ENCODE peak calls at places on chromosomes 13 and 19, in nine cellular contexts. One of them, this sample, is unnamed.

GRCh38 chr13:83798731-83799130 is 83.5 kb downstream of the SLITRK1 start:
- DNase-seq in RPMI7951: no peak
- DNase-seq in tibial artery: no peak
- DNase-seq in progenitor cell of endocrine pancreas: no peak
- DNase-seq in astrocyte of the spinal cord: no peak
- DNase-seq in NCI-H1417: no peak
- DNase-seq in cardiac muscle cell: no peak
- DNase-seq in mammary epithelial cell: peak; percentile 2
- DNase-seq in astrocyte of the cerebellum: no peak
- DNase-seq in this sample: no peak

GRCh38 chr19:18833849-18834643 is 2.3 kb downstream of the UPF1 start:
- DNase-seq in NCI-H1417: peak; percentile 70
- DNase-seq in progenitor cell of endocrine pancreas: no peak
- DNase-seq in astrocyte of the cerebellum: no peak
- DNase-seq in mammary epithelial cell: no peak
- DNase-seq in RPMI7951: peak; percentile 11
- DNase-seq in cardiac muscle cell: no peak
- DNase-seq in astrocyte of the spinal cord: no peak
- DNase-seq in tibial artery: no peak
- DNase-seq in this sample: no peak

GRCh38 chr19:53091413-53091812 is 11.8 kb downstream of the ZNF160 start:
- DNase-seq in RPMI7951: no peak
- DNase-seq in astrocyte of the cerebellum: no peak
- DNase-seq in NCI-H1417: no peak
- DNase-seq in tibial artery: no peak
- DNase-seq in cardiac muscle cell: peak; percentile 44
- DNase-seq in astrocyte of the spinal cord: no peak
- DNase-seq in mammary epithelial cell: no peak
- DNase-seq in progenitor cell of endocrine pancreas: no peak
- DNase-seq in this sample: no peak

GRCh38 chr19:35744688-35745327 is 410 bp downstream of the U2AF1L4 start:
- DNase-seq in RPMI7951: peak; percentile 96
- DNase-seq in tibial artery: peak; percentile 98
- DNase-seq in astrocyte of the cerebellum: peak; percentile 90
- DNase-seq in mammary epithelial cell: peak; percentile 93
- DNase-seq in cardiac muscle cell: peak; percentile 99
- DNase-seq in astrocyte of the spinal cord: peak; percentile 97
- DNase-seq in NCI-H1417: peak; percentile 92
- DNase-seq in progenitor cell of endocrine pancreas: peak; percentile 88
- DNase-seq in this sample: peak; percentile 82

GRCh38 chr19:50557009-50557613 is 11.1 kb downstream of the LRRC4B start:
- DNase-seq in RPMI7951: no peak
- DNase-seq in cardiac muscle cell: no peak
- DNase-seq in tibial artery: no peak
- DNase-seq in progenitor cell of endocrine pancreas: no peak
- DNase-seq in NCI-H1417: no peak
- DNase-seq in mammary epithelial cell: no peak
- DNase-seq in astrocyte of the spinal cord: no peak
- DNase-seq in astrocyte of the cerebellum: no peak
- DNase-seq in this sample: no peak

GRCh38 chr19:10766681-10767201 is 48.9 kb downstream of the DNM2 start:
- DNase-seq in astrocyte of the spinal cord: peak; percentile 40
- DNase-seq in progenitor cell of endocrine pancreas: no peak
- DNase-seq in NCI-H1417: no peak
- DNase-seq in astrocyte of the cerebellum: no peak
- DNase-seq in tibial artery: no peak
- DNase-seq in cardiac muscle cell: no peak
- DNase-seq in RPMI7951: no peak
- DNase-seq in mammary epithelial cell: no peak
- DNase-seq in this sample: no peak

GRCh38 chr19:46367434-46367833 is 20.5 kb downstream of the PPP5C start:
- DNase-seq in progenitor cell of endocrine pancreas: no peak
- DNase-seq in cardiac muscle cell: no peak
- DNase-seq in RPMI7951: no peak
- DNase-seq in NCI-H1417: no peak
- DNase-seq in tibial artery: no peak
- DNase-seq in astrocyte of the cerebellum: no peak
- DNase-seq in astrocyte of the spinal cord: no peak
- DNase-seq in mammary epithelial cell: no peak
- DNase-seq in this sample: no peak

GRCh38 chr13:99083976-99084375 is 106.1 kb upstream of the DOCK9 start:
- DNase-seq in RPMI7951: no peak
- DNase-seq in cardiac muscle cell: no peak
- DNase-seq in tibial artery: no peak
- DNase-seq in astrocyte of the cerebellum: no peak
- DNase-seq in NCI-H1417: no peak
- DNase-seq in progenitor cell of endocrine pancreas: no peak
- DNase-seq in mammary epithelial cell: no peak
- DNase-seq in astrocyte of the spinal cord: no peak
- DNase-seq in this sample: no peak

GRCh38 chr19:51366999-51367564 is 894 bp upstream of the ETFB start:
- DNase-seq in cardiac muscle cell: peak; percentile 30
- DNase-seq in progenitor cell of endocrine pancreas: peak; percentile 27
- DNase-seq in astrocyte of the cerebellum: no peak
- DNase-seq in NCI-H1417: no peak
- DNase-seq in astrocyte of the spinal cord: no peak
- DNase-seq in RPMI7951: no peak
- DNase-seq in mammary epithelial cell: no peak
- DNase-seq in tibial artery: no peak
- DNase-seq in this sample: no peak

GRCh38 chr13:79246575-79246949 is 159.5 kb downstream of the RBM26 start:
- DNase-seq in RPMI7951: no peak
- DNase-seq in tibial artery: no peak
- DNase-seq in NCI-H1417: no peak
- DNase-seq in astrocyte of the cerebellum: no peak
- DNase-seq in cardiac muscle cell: no peak
- DNase-seq in mammary epithelial cell: no peak
- DNase-seq in progenitor cell of endocrine pancreas: no peak
- DNase-seq in astrocyte of the spinal cord: no peak
- DNase-seq in this sample: no peak

GRCh38 chr19:48818234-48818823 is 7.5 kb upstream of the BCAT2 start:
- DNase-seq in mammary epithelial cell: no peak
- DNase-seq in cardiac muscle cell: no peak
- DNase-seq in progenitor cell of endocrine pancreas: no peak
- DNase-seq in astrocyte of the spinal cord: no peak
- DNase-seq in tibial artery: no peak
- DNase-seq in astrocyte of the cerebellum: no peak
- DNase-seq in NCI-H1417: peak; percentile 95
- DNase-seq in RPMI7951: no peak
- DNase-seq in this sample: no peak

GRCh38 chr13:111326621-111326965 is 6.2 kb downstream of the TEX29 start:
- DNase-seq in RPMI7951: no peak
- DNase-seq in mammary epithelial cell: no peak
- DNase-seq in NCI-H1417: no peak
- DNase-seq in astrocyte of the cerebellum: no peak
- DNase-seq in progenitor cell of endocrine pancreas: no peak
- DNase-seq in cardiac muscle cell: no peak
- DNase-seq in tibial artery: no peak
- DNase-seq in astrocyte of the spinal cord: no peak
- DNase-seq in this sample: no peak

GRCh38 chr19:45171211-45171623 is 6.8 kb downstream of the TRAPPC6A start:
- DNase-seq in RPMI7951: no peak
- DNase-seq in mammary epithelial cell: no peak
- DNase-seq in tibial artery: no peak
- DNase-seq in cardiac muscle cell: no peak
- DNase-seq in progenitor cell of endocrine pancreas: no peak
- DNase-seq in astrocyte of the spinal cord: no peak
- DNase-seq in astrocyte of the cerebellum: no peak
- DNase-seq in NCI-H1417: no peak
- DNase-seq in this sample: no peak

GRCh38 chr13:46553521-46553885 is 533 bp downstream of the LRCH1 start:
- DNase-seq in cardiac muscle cell: peak; percentile 34
- DNase-seq in astrocyte of the cerebellum: no peak
- DNase-seq in astrocyte of the spinal cord: no peak
- DNase-seq in mammary epithelial cell: no peak
- DNase-seq in NCI-H1417: peak; percentile 73
- DNase-seq in RPMI7951: no peak
- DNase-seq in progenitor cell of endocrine pancreas: peak; percentile 14
- DNase-seq in tibial artery: peak; percentile 68
- DNase-seq in this sample: no peak

GRCh38 chr13:28321751-28322150 is 173.2 kb downstream of the FLT1 start:
- DNase-seq in RPMI7951: no peak
- DNase-seq in astrocyte of the spinal cord: no peak
- DNase-seq in NCI-H1417: no peak
- DNase-seq in cardiac muscle cell: no peak
- DNase-seq in astrocyte of the cerebellum: no peak
- DNase-seq in tibial artery: no peak
- DNase-seq in progenitor cell of endocrine pancreas: no peak
- DNase-seq in mammary epithelial cell: no peak
- DNase-seq in this sample: no peak

GRCh38 chr19:19551862-19552192 is 13.8 kb downstream of the CILP2 start:
- DNase-seq in cardiac muscle cell: no peak
- DNase-seq in tibial artery: peak; percentile 65
- DNase-seq in RPMI7951: no peak
- DNase-seq in progenitor cell of endocrine pancreas: no peak
- DNase-seq in astrocyte of the spinal cord: peak; percentile 48
- DNase-seq in NCI-H1417: no peak
- DNase-seq in mammary epithelial cell: no peak
- DNase-seq in astrocyte of the cerebellum: peak; percentile 40
- DNase-seq in this sample: no peak

GRCh38 chr13:113854238-113855011 is 9.5 kb downstream of the GAS6 start:
- DNase-seq in cardiac muscle cell: no peak
- DNase-seq in progenitor cell of endocrine pancreas: no peak
- DNase-seq in astrocyte of the cerebellum: peak; percentile 53
- DNase-seq in mammary epithelial cell: no peak
- DNase-seq in NCI-H1417: peak; percentile 61
- DNase-seq in RPMI7951: peak; percentile 89
- DNase-seq in astrocyte of the spinal cord: peak; percentile 79
- DNase-seq in tibial artery: peak; percentile 82
- DNase-seq in this sample: peak; percentile 48

GRCh38 chr19:30366282-30366681 is 5.9 kb upstream of the ZNF536 start:
- DNase-seq in astrocyte of the spinal cord: no peak
- DNase-seq in cardiac muscle cell: no peak
- DNase-seq in tibial artery: no peak
- DNase-seq in NCI-H1417: no peak
- DNase-seq in astrocyte of the cerebellum: no peak
- DNase-seq in RPMI7951: no peak
- DNase-seq in mammary epithelial cell: no peak
- DNase-seq in progenitor cell of endocrine pancreas: no peak
- DNase-seq in this sample: no peak

GRCh38 chr19:46904114-46905060 is 43.6 kb downstream of the ARHGAP35 start:
- DNase-seq in cardiac muscle cell: no peak
- DNase-seq in mammary epithelial cell: no peak
- DNase-seq in NCI-H1417: no peak
- DNase-seq in tibial artery: no peak
- DNase-seq in astrocyte of the spinal cord: peak; percentile 58
- DNase-seq in astrocyte of the cerebellum: no peak
- DNase-seq in RPMI7951: peak; percentile 89
- DNase-seq in progenitor cell of endocrine pancreas: no peak
- DNase-seq in this sample: no peak

GRCh38 chr13:93577105-93577504 is 350.5 kb downstream of the GPC6 start:
- DNase-seq in astrocyte of the cerebellum: no peak
- DNase-seq in astrocyte of the spinal cord: no peak
- DNase-seq in mammary epithelial cell: no peak
- DNase-seq in cardiac muscle cell: no peak
- DNase-seq in RPMI7951: no peak
- DNase-seq in NCI-H1417: no peak
- DNase-seq in tibial artery: no peak
- DNase-seq in progenitor cell of endocrine pancreas: no peak
- DNase-seq in this sample: no peak

GRCh38 chr19:35006999-35007365 is 6.9 kb downstream of the GRAMD1A start:
- DNase-seq in cardiac muscle cell: no peak
- DNase-seq in mammary epithelial cell: no peak
- DNase-seq in astrocyte of the spinal cord: no peak
- DNase-seq in tibial artery: no peak
- DNase-seq in NCI-H1417: no peak
- DNase-seq in progenitor cell of endocrine pancreas: no peak
- DNase-seq in astrocyte of the cerebellum: no peak
- DNase-seq in RPMI7951: no peak
- DNase-seq in this sample: no peak

GRCh38 chr13:90760639-90761038 is 586.8 kb upstream of the MIR17HG start:
- DNase-seq in mammary epithelial cell: peak; percentile 23
- DNase-seq in progenitor cell of endocrine pancreas: no peak
- DNase-seq in astrocyte of the spinal cord: no peak
- DNase-seq in astrocyte of the cerebellum: no peak
- DNase-seq in RPMI7951: no peak
- DNase-seq in cardiac muscle cell: no peak
- DNase-seq in NCI-H1417: no peak
- DNase-seq in tibial artery: no peak
- DNase-seq in this sample: no peak

GRCh38 chr19:5865772-5866171 is 4.6 kb downstream of the FUT5 start:
- DNase-seq in astrocyte of the spinal cord: no peak
- DNase-seq in astrocyte of the cerebellum: no peak
- DNase-seq in RPMI7951: no peak
- DNase-seq in mammary epithelial cell: no peak
- DNase-seq in progenitor cell of endocrine pancreas: no peak
- DNase-seq in NCI-H1417: no peak
- DNase-seq in cardiac muscle cell: no peak
- DNase-seq in tibial artery: no peak
- DNase-seq in this sample: no peak

GRCh38 chr19:55362174-55362989 is 678 bp downstream of the GARIN5B start:
- DNase-seq in cardiac muscle cell: no peak
- DNase-seq in tibial artery: no peak
- DNase-seq in astrocyte of the cerebellum: no peak
- DNase-seq in mammary epithelial cell: no peak
- DNase-seq in astrocyte of the spinal cord: no peak
- DNase-seq in progenitor cell of endocrine pancreas: no peak
- DNase-seq in RPMI7951: no peak
- DNase-seq in NCI-H1417: no peak
- DNase-seq in this sample: no peak

GRCh38 chr19:41528106-41528505 is 47.9 kb upstream of the CEACAM21 start:
- DNase-seq in NCI-H1417: no peak
- DNase-seq in progenitor cell of endocrine pancreas: no peak
- DNase-seq in astrocyte of the spinal cord: no peak
- DNase-seq in astrocyte of the cerebellum: no peak
- DNase-seq in tibial artery: no peak
- DNase-seq in mammary epithelial cell: peak; percentile 56
- DNase-seq in RPMI7951: no peak
- DNase-seq in cardiac muscle cell: no peak
- DNase-seq in this sample: no peak

GRCh38 chr13:99174533-99175100 is 26.0 kb upstream of the UBAC2 start:
- DNase-seq in progenitor cell of endocrine pancreas: no peak
- DNase-seq in astrocyte of the spinal cord: no peak
- DNase-seq in tibial artery: no peak
- DNase-seq in cardiac muscle cell: no peak
- DNase-seq in astrocyte of the cerebellum: no peak
- DNase-seq in RPMI7951: peak; percentile 62
- DNase-seq in mammary epithelial cell: no peak
- DNase-seq in NCI-H1417: no peak
- DNase-seq in this sample: no peak

GRCh38 chr13:98890186-98890585 is 87.7 kb downstream of the DOCK9 start:
- DNase-seq in NCI-H1417: no peak
- DNase-seq in RPMI7951: peak; percentile 94
- DNase-seq in cardiac muscle cell: no peak
- DNase-seq in tibial artery: no peak
- DNase-seq in astrocyte of the cerebellum: peak; percentile 27
- DNase-seq in mammary epithelial cell: peak; percentile 86
- DNase-seq in astrocyte of the spinal cord: peak; percentile 82
- DNase-seq in progenitor cell of endocrine pancreas: no peak
- DNase-seq in this sample: peak; percentile 92

GRCh38 chr13:45219123-45219891 is 18.5 kb upstream of the KCTD4 start:
- DNase-seq in astrocyte of the cerebellum: no peak
- DNase-seq in astrocyte of the spinal cord: no peak
- DNase-seq in progenitor cell of endocrine pancreas: no peak
- DNase-seq in NCI-H1417: no peak
- DNase-seq in RPMI7951: peak; percentile 54
- DNase-seq in tibial artery: no peak
- DNase-seq in cardiac muscle cell: no peak
- DNase-seq in mammary epithelial cell: no peak
- DNase-seq in this sample: no peak

GRCh38 chr13:21901326-21901725 is 230.5 kb downstream of the FGF9 start:
- DNase-seq in mammary epithelial cell: no peak
- DNase-seq in astrocyte of the spinal cord: no peak
- DNase-seq in progenitor cell of endocrine pancreas: no peak
- DNase-seq in astrocyte of the cerebellum: no peak
- DNase-seq in tibial artery: no peak
- DNase-seq in cardiac muscle cell: no peak
- DNase-seq in RPMI7951: no peak
- DNase-seq in NCI-H1417: no peak
- DNase-seq in this sample: no peak

GRCh38 chr19:19537321-19538048 is 580 bp upstream of the CILP2 start:
- DNase-seq in progenitor cell of endocrine pancreas: no peak
- DNase-seq in cardiac muscle cell: no peak
- DNase-seq in tibial artery: no peak
- DNase-seq in astrocyte of the cerebellum: no peak
- DNase-seq in astrocyte of the spinal cord: no peak
- DNase-seq in mammary epithelial cell: no peak
- DNase-seq in RPMI7951: no peak
- DNase-seq in NCI-H1417: no peak
- DNase-seq in this sample: no peak

GRCh38 chr13:43953370-43953769 is 73.7 kb downstream of the LACC1 start:
- DNase-seq in astrocyte of the spinal cord: no peak
- DNase-seq in NCI-H1417: no peak
- DNase-seq in progenitor cell of endocrine pancreas: no peak
- DNase-seq in cardiac muscle cell: no peak
- DNase-seq in astrocyte of the cerebellum: no peak
- DNase-seq in tibial artery: no peak
- DNase-seq in mammary epithelial cell: peak; percentile 65
- DNase-seq in RPMI7951: no peak
- DNase-seq in this sample: no peak

This sample was measured in skeletal muscle cell.